ENCODE peak calls at places on chromosome 22, in four cellular contexts. F is endodermal cell, Z is KBM-7, O is HuH-7. U is an unnamed sample.

GRCh38 chr22:29102300-29102699 is 29.5 kb downstream of the KREMEN1 start:
- DNase-seq in F (no peak), Z (no peak), O (no peak), U (no peak)

GRCh38 chr22:43631201-43631600 is 180.9 kb downstream of the EFCAB6 start:
- DNase-seq in F (no peak), Z (no peak), O (no peak), U (no peak)

GRCh38 chr22:36395061-36395849 is 7.5 kb upstream of the MYH9 start:
- DNase-seq in F (no peak), Z (no peak), O (no peak), U (no peak)

GRCh38 chr22:30310881-30311771 is 15.6 kb downstream of the TBC1D10A start:
- DNase-seq in F (no peak), Z (no peak), O (no peak), U (no peak)

GRCh38 chr22:22571429-22571828 is 12.4 kb upstream of the PRAME start:
- DNase-seq in F (peak), Z (no peak), O (no peak), U (no peak)

GRCh38 chr22:37647928-37648327 is 8.5 kb downstream of the SH3BP1 start:
- DNase-seq in F (no peak), Z (no peak), O (no peak), U (no peak)

GRCh38 chr22:33654173-33654890 is 265.9 kb downstream of the LARGE1 start:
- DNase-seq in F (peak), Z (no peak), O (peak), U (no peak)

GRCh38 chr22:35023692-35024363 is 42.1 kb upstream of the ISX start:
- DNase-seq in F (peak), Z (peak), O (peak), U (peak)

GRCh38 chr22:48496226-48496845 is 1331.3 kb downstream of the BRD1 start:
- DNase-seq in F (no peak), Z (no peak), O (no peak), U (no peak)